ENCODE peak calls at places on chromosome 13, in eight cellular contexts. One of them, this sample, is unnamed.

GRCh38 chr13:94228781-94229180 is 250.7 kb downstream of the DCT start:
- DNase-seq in foreskin fibroblast: no peak
- DNase-seq in AG09309: peak
- DNase-seq in fibroblast of lung: no peak
- DNase-seq in activated B cell treated with CpG ODN at 0.5 μM for 24 hours: no peak
- DNase-seq in HCT116: no peak
- DNase-seq in stomach: no peak
- DNase-seq in GM06990: no peak
- DNase-seq in this sample: no peak

GRCh38 chr13:97448503-97449251 is 14.7 kb downstream of the RAP2A start:
- DNase-seq in foreskin fibroblast: no peak
- DNase-seq in AG09309: no peak
- DNase-seq in fibroblast of lung: no peak
- DNase-seq in activated B cell treated with CpG ODN at 0.5 μM for 24 hours: no peak
- DNase-seq in HCT116: no peak
- DNase-seq in stomach: no peak
- DNase-seq in GM06990: no peak
- DNase-seq in this sample: no peak

GRCh38 chr13:47175172-47175806 is 278.4 kb upstream of the HTR2A start:
- DNase-seq in foreskin fibroblast: peak
- DNase-seq in AG09309: peak
- DNase-seq in fibroblast of lung: peak
- DNase-seq in activated B cell treated with CpG ODN at 0.5 μM for 24 hours: no peak
- DNase-seq in HCT116: no peak
- DNase-seq in stomach: no peak
- DNase-seq in GM06990: no peak
- DNase-seq in this sample: no peak

GRCh38 chr13:24458736-24459135 is 53.8 kb downstream of the PARP4 start:
- DNase-seq in foreskin fibroblast: no peak
- DNase-seq in AG09309: no peak
- DNase-seq in fibroblast of lung: no peak
- DNase-seq in activated B cell treated with CpG ODN at 0.5 μM for 24 hours: no peak
- DNase-seq in HCT116: no peak
- DNase-seq in stomach: no peak
- DNase-seq in GM06990: no peak
- DNase-seq in this sample: no peak

GRCh38 chr13:25738342-25738771 is 313.5 kb downstream of the SHISA2 start:
- DNase-seq in foreskin fibroblast: peak
- DNase-seq in AG09309: no peak
- DNase-seq in fibroblast of lung: peak
- DNase-seq in activated B cell treated with CpG ODN at 0.5 μM for 24 hours: no peak
- DNase-seq in HCT116: no peak
- DNase-seq in stomach: peak
- DNase-seq in GM06990: no peak
- DNase-seq in this sample: no peak

GRCh38 chr13:27403252-27403678 is 21.2 kb upstream of the GTF3A start:
- DNase-seq in foreskin fibroblast: peak
- DNase-seq in AG09309: peak
- DNase-seq in fibroblast of lung: peak
- DNase-seq in activated B cell treated with CpG ODN at 0.5 μM for 24 hours: no peak
- DNase-seq in HCT116: no peak
- DNase-seq in stomach: no peak
- DNase-seq in GM06990: no peak
- DNase-seq in this sample: no peak

GRCh38 chr13:30154531-30154930 is 152.8 kb downstream of the KATNAL1 start:
- DNase-seq in foreskin fibroblast: no peak
- DNase-seq in AG09309: no peak
- DNase-seq in fibroblast of lung: no peak
- DNase-seq in activated B cell treated with CpG ODN at 0.5 μM for 24 hours: no peak
- DNase-seq in HCT116: no peak
- DNase-seq in stomach: no peak
- DNase-seq in GM06990: no peak
- DNase-seq in this sample: no peak

GRCh38 chr13:29595380-29596063 is at the start of gene SLC7A1:
- DNase-seq in foreskin fibroblast: peak
- DNase-seq in AG09309: peak
- DNase-seq in fibroblast of lung: peak
- DNase-seq in activated B cell treated with CpG ODN at 0.5 μM for 24 hours: peak
- DNase-seq in HCT116: peak
- DNase-seq in stomach: peak
- DNase-seq in GM06990: peak
- DNase-seq in this sample: peak

GRCh38 chr13:76778906-76779305 is 107.3 kb downstream of the KCTD12 start:
- DNase-seq in foreskin fibroblast: no peak
- DNase-seq in AG09309: no peak
- DNase-seq in fibroblast of lung: no peak
- DNase-seq in activated B cell treated with CpG ODN at 0.5 μM for 24 hours: no peak
- DNase-seq in HCT116: no peak
- DNase-seq in stomach: no peak
- DNase-seq in GM06990: no peak
- DNase-seq in this sample: no peak

GRCh38 chr13:99981115-99982020 is at the start of gene ZIC2:
- DNase-seq in foreskin fibroblast: peak
- DNase-seq in AG09309: no peak
- DNase-seq in fibroblast of lung: no peak
- DNase-seq in activated B cell treated with CpG ODN at 0.5 μM for 24 hours: no peak
- DNase-seq in HCT116: peak
- DNase-seq in stomach: no peak
- DNase-seq in GM06990: peak
- DNase-seq in this sample: peak

GRCh38 chr13:53782400-53783030 is 753.9 kb downstream of the OLFM4 start:
- DNase-seq in foreskin fibroblast: peak
- DNase-seq in AG09309: peak
- DNase-seq in fibroblast of lung: peak
- DNase-seq in activated B cell treated with CpG ODN at 0.5 μM for 24 hours: no peak
- DNase-seq in HCT116: no peak
- DNase-seq in stomach: peak
- DNase-seq in GM06990: no peak
- DNase-seq in this sample: no peak
- TF ChIP-seq CTCF in foreskin fibroblast: peak
- TF ChIP-seq CTCF in AG09309: peak
- TF ChIP-seq CTCF in fibroblast of lung: peak
- TF ChIP-seq CTCF in activated B cell treated with CpG ODN at 0.5 μM for 24 hours: no peak
- TF ChIP-seq CTCF in HCT116: peak
- TF ChIP-seq CTCF in stomach: peak
- TF ChIP-seq CTCF in GM06990: peak
- TF ChIP-seq CTCF in this sample: peak

GRCh38 chr13:37682496-37682895 is 83.9 kb upstream of the POSTN start:
- DNase-seq in foreskin fibroblast: no peak
- DNase-seq in AG09309: no peak
- DNase-seq in fibroblast of lung: no peak
- DNase-seq in activated B cell treated with CpG ODN at 0.5 μM for 24 hours: no peak
- DNase-seq in HCT116: no peak
- DNase-seq in stomach: no peak
- DNase-seq in GM06990: no peak
- DNase-seq in this sample: no peak

GRCh38 chr13:37681295-37682032 is 82.9 kb upstream of the POSTN start:
- DNase-seq in foreskin fibroblast: peak
- DNase-seq in AG09309: peak
- DNase-seq in fibroblast of lung: peak
- DNase-seq in activated B cell treated with CpG ODN at 0.5 μM for 24 hours: no peak
- DNase-seq in HCT116: no peak
- DNase-seq in stomach: no peak
- DNase-seq in GM06990: no peak
- DNase-seq in this sample: no peak

GRCh38 chr13:37680137-37680536 is 81.6 kb upstream of the POSTN start:
- DNase-seq in foreskin fibroblast: no peak
- DNase-seq in AG09309: no peak
- DNase-seq in fibroblast of lung: no peak
- DNase-seq in activated B cell treated with CpG ODN at 0.5 μM for 24 hours: no peak
- DNase-seq in HCT116: no peak
- DNase-seq in stomach: no peak
- DNase-seq in GM06990: no peak
- DNase-seq in this sample: no peak

DNA sequence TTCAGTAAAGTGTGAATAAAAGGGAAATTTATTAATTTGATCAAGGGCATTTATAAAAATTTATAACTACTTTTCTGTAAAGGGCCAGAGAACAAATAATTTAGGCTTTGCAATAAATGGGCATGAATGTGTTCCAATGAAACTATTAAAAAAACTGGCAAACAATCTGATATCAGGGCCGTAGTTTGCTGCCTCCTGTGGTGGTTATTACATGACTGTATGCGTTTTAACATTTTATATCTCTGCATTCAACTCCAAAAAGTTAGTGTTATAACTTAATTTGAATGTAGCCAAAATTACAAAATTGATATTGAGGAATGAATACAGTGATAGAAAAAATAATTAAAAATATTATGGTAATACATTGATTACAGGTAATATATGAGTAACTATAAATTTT is 80.5 kb upstream of the POSTN start:
- DNase-seq in foreskin fibroblast: no peak
- DNase-seq in AG09309: no peak
- DNase-seq in fibroblast of lung: no peak
- DNase-seq in activated B cell treated with CpG ODN at 0.5 μM for 24 hours: no peak
- DNase-seq in HCT116: no peak
- DNase-seq in stomach: no peak
- DNase-seq in GM06990: no peak
- DNase-seq in this sample: no peak
- TF ChIP-seq CTCF in foreskin fibroblast: no peak
- TF ChIP-seq CTCF in AG09309: peak
- TF ChIP-seq CTCF in fibroblast of lung: peak
- TF ChIP-seq CTCF in activated B cell treated with CpG ODN at 0.5 μM for 24 hours: no peak
- TF ChIP-seq CTCF in HCT116: no peak
- TF ChIP-seq CTCF in stomach: no peak
- TF ChIP-seq CTCF in GM06990: no peak
- TF ChIP-seq CTCF in this sample: no peak

DNA sequence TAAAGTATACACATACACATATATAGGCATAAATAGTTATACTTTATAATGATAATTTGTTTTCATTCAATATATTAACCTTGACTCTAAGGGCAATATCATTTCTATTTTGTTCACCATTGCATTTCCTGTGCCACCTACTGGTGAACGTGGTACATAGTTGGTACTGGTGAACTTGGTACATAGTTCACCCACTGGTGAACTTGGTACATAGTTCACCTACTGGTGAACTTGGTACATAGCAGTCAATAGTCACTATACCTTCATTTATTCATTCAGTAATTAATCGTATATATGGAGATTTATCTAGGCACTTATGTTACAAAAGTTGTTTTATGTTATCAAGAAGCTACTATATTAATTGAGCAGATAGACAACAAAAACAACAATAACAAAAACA is 172.6 kb upstream of the ATXN8OS start:
- DNase-seq in foreskin fibroblast: no peak
- DNase-seq in AG09309: no peak
- DNase-seq in fibroblast of lung: no peak
- DNase-seq in activated B cell treated with CpG ODN at 0.5 μM for 24 hours: no peak
- DNase-seq in HCT116: peak
- DNase-seq in stomach: no peak
- DNase-seq in GM06990: no peak
- DNase-seq in this sample: no peak
- TF ChIP-seq CTCF in foreskin fibroblast: no peak
- TF ChIP-seq CTCF in AG09309: peak
- TF ChIP-seq CTCF in fibroblast of lung: no peak
- TF ChIP-seq CTCF in activated B cell treated with CpG ODN at 0.5 μM for 24 hours: no peak
- TF ChIP-seq CTCF in HCT116: peak
- TF ChIP-seq CTCF in stomach: no peak
- TF ChIP-seq CTCF in GM06990: peak
- TF ChIP-seq CTCF in this sample: peak

GRCh38 chr13:79060216-79060615 is 345.8 kb downstream of the RBM26 start:
- DNase-seq in foreskin fibroblast: no peak
- DNase-seq in AG09309: no peak
- DNase-seq in fibroblast of lung: no peak
- DNase-seq in activated B cell treated with CpG ODN at 0.5 μM for 24 hours: no peak
- DNase-seq in HCT116: no peak
- DNase-seq in stomach: no peak
- DNase-seq in GM06990: no peak
- DNase-seq in this sample: no peak

GRCh38 chr13:79062291-79062690 is 343.8 kb downstream of the RBM26 start:
- DNase-seq in foreskin fibroblast: no peak
- DNase-seq in AG09309: no peak
- DNase-seq in fibroblast of lung: no peak
- DNase-seq in activated B cell treated with CpG ODN at 0.5 μM for 24 hours: no peak
- DNase-seq in HCT116: no peak
- DNase-seq in stomach: no peak
- DNase-seq in GM06990: no peak
- DNase-seq in this sample: no peak

GRCh38 chr13:79051472-79051871 is 354.6 kb downstream of the RBM26 start:
- DNase-seq in foreskin fibroblast: no peak
- DNase-seq in AG09309: no peak
- DNase-seq in fibroblast of lung: no peak
- DNase-seq in activated B cell treated with CpG ODN at 0.5 μM for 24 hours: no peak
- DNase-seq in HCT116: no peak
- DNase-seq in stomach: no peak
- DNase-seq in GM06990: no peak
- DNase-seq in this sample: no peak

GRCh38 chr13:79056706-79057105 is 349.3 kb downstream of the RBM26 start:
- DNase-seq in foreskin fibroblast: no peak
- DNase-seq in AG09309: no peak
- DNase-seq in fibroblast of lung: no peak
- DNase-seq in activated B cell treated with CpG ODN at 0.5 μM for 24 hours: no peak
- DNase-seq in HCT116: no peak
- DNase-seq in stomach: no peak
- DNase-seq in GM06990: no peak
- DNase-seq in this sample: peak
- TF ChIP-seq CTCF in foreskin fibroblast: no peak
- TF ChIP-seq CTCF in AG09309: no peak
- TF ChIP-seq CTCF in fibroblast of lung: no peak
- TF ChIP-seq CTCF in activated B cell treated with CpG ODN at 0.5 μM for 24 hours: no peak
- TF ChIP-seq CTCF in HCT116: peak
- TF ChIP-seq CTCF in stomach: no peak
- TF ChIP-seq CTCF in GM06990: no peak
- TF ChIP-seq CTCF in this sample: peak

This sample was measured in glutamatergic neuron.